ENCODE peak calls at places on chromosomes 6 and 20, in five cellular contexts. G is Calu3, C is hepatocyte, M is left lung, V is AG04450. J is an unnamed sample.

GRCh38 chr6:135938588-135939215 is 87.2 kb downstream of the PDE7B start:
- DNase-seq in G (no peak), V (no peak), C (peak; percentile 23), M (no peak), J (no peak)

GRCh38 chr6:166446567-166447065 is 63.9 kb upstream of the MPC1 start:
- DNase-seq in C (peak; percentile 64), V (no peak), G (no peak), M (no peak), J (no peak)

GRCh38 chr6:45724511-45724910 is 291.1 kb downstream of the CLIC5 start:
- DNase-seq in V (peak; percentile 39), C (peak; percentile 32), M (no peak), G (no peak), J (peak; percentile 65)

GRCh38 chr20:51014797-51015722 is 7.8 kb downstream of the KCNG1 start:
- DNase-seq in C (peak; percentile 80), V (no peak), G (peak; percentile 84), M (no peak), J (no peak)

GRCh38 chr6:169700296-169700695 is 1.5 kb downstream of the WDR27 start:
- DNase-seq in C (peak; percentile 53), G (no peak), V (no peak), M (no peak), J (no peak)

GRCh38 chr6:12602951-12603710 is 113.4 kb upstream of the PHACTR1 start:
- DNase-seq in G (peak; percentile 16), M (no peak), V (no peak), C (peak; percentile 70), J (peak; percentile 69)

GRCh38 chr20:18004389-18005031 is 35.7 kb downstream of the MGME1 start:
- DNase-seq in M (no peak), C (no peak), V (peak; percentile 75), G (no peak), J (no peak)

GRCh38 chr6:52415917-52416628 is 4.1 kb upstream of the EFHC1 start:
- DNase-seq in G (peak; percentile 20), C (no peak), M (no peak), V (no peak), J (no peak)

GRCh38 chr20:57627972-57628650 is 7.9 kb upstream of the ZBP1 start:
- DNase-seq in M (peak; percentile 64), C (peak; percentile 38), G (no peak), V (no peak), J (no peak)

GRCh38 chr6:118709859-118710350 is 58.5 kb upstream of the CEP85L start:
- DNase-seq in V (peak; percentile 41), C (no peak), G (peak; percentile 12), M (no peak), J (peak; percentile 48)

GRCh38 chr20:62808211-62808865 is 3.7 kb downstream of the OGFR start:
- DNase-seq in G (peak; percentile 89), C (peak; percentile 75), M (peak; percentile 71), V (no peak), J (no peak)

GRCh38 chr6:125262026-125263013 is 39.4 kb downstream of the HDDC2 start:
- DNase-seq in C (no peak), G (no peak), V (no peak), M (no peak), J (no peak)

GRCh38 chr6:39558079-39558478 is 167.1 kb downstream of the KIF6 start:
- DNase-seq in V (no peak), G (no peak), C (no peak), M (no peak), J (no peak)

GRCh38 chr6:117829594-117830319 is 77.3 kb upstream of the SLC35F1 start:
- DNase-seq in V (no peak), C (peak; percentile 65), M (no peak), G (peak; percentile 33), J (peak; percentile 39)

GRCh38 chr6:1792989-1793388 is 183.3 kb downstream of the FOXC1 start:
- DNase-seq in M (no peak), C (no peak), G (peak; percentile 50), V (no peak), J (no peak)

GRCh38 chr6:14012313-14013036 is 87.7 kb downstream of the RNF182 start:
- DNase-seq in C (no peak), G (no peak), M (no peak), V (no peak), J (no peak)

GRCh38 chr20:1722513-1723050 is 65.0 kb upstream of the SIRPG start:
- DNase-seq in V (no peak), C (no peak), M (no peak), G (no peak), J (no peak)

GRCh38 chr6:26268659-26269402 is 96.2 kb upstream of the BTN3A2 start:
- DNase-seq in G (peak; percentile 76), M (no peak), V (no peak), C (peak; percentile 68), J (peak; percentile 87)

GRCh38 chr6:127342946-127343752 is at the start of gene ECHDC1:
- DNase-seq in V (peak; percentile 20), G (peak; percentile 43), C (peak; percentile 80), M (peak; percentile 74), J (peak; percentile 61)

GRCh38 chr6:145809785-145810184 is 4.8 kb downstream of the FBXO30 start:
- DNase-seq in G (no peak), C (no peak), V (no peak), M (no peak), J (no peak)

GRCh38 chr20:25247100-25247665 is 702 bp upstream of the PYGB start:
- DNase-seq in G (peak; percentile 42), C (peak; percentile 73), V (no peak), M (peak; percentile 71), J (no peak)

GRCh38 chr20:37220796-37221195 is 40.8 kb downstream of the GHRH start:
- DNase-seq in V (no peak), C (peak; percentile 37), G (no peak), M (no peak), J (no peak)

GRCh38 chr6:155026366-155027045 is 31.4 kb downstream of the TIAM2 start:
- DNase-seq in G (peak; percentile 75), C (peak; percentile 56), V (peak; percentile 13), M (peak; percentile 36), J (peak; percentile 79)

GRCh38 chr20:56630086-56630493 is 984 bp downstream of the TFAP2C start:
- DNase-seq in M (peak; percentile 79), C (peak; percentile 85), G (peak; percentile 84), V (no peak), J (peak; percentile 92)

GRCh38 chr6:53715434-53715833 is 49.9 kb upstream of the KLHL31 start:
- DNase-seq in G (no peak), V (no peak), C (no peak), M (no peak), J (no peak)

GRCh38 chr6:14464049-14464448 is 346.5 kb downstream of the CD83 start:
- DNase-seq in M (no peak), V (no peak), G (no peak), C (no peak), J (peak; percentile 29)

GRCh38 chr6:49787176-49787575 is at the start of gene PGK2:
- DNase-seq in G (no peak), M (no peak), C (no peak), V (no peak), J (no peak)

GRCh38 chr6:153947817-153948447 is 91.1 kb upstream of the OPRM1 start:
- DNase-seq in M (no peak), V (no peak), G (peak; percentile 35), C (peak; percentile 60), J (no peak)

GRCh38 chr6:158758464-158758863 is 60.7 kb downstream of the EZR start:
- DNase-seq in C (peak; percentile 68), G (no peak), M (no peak), V (no peak), J (no peak)

GRCh38 chr6:47631248-47632196 is 66.9 kb upstream of the ADGRF4 start:
- DNase-seq in C (peak; percentile 55), M (no peak), V (no peak), G (no peak), J (peak; percentile 58)

GRCh38 chr6:118372413-118372812 is 175.7 kb upstream of the PLN start:
- DNase-seq in C (no peak), G (no peak), M (no peak), V (no peak), J (no peak)

DNA sequence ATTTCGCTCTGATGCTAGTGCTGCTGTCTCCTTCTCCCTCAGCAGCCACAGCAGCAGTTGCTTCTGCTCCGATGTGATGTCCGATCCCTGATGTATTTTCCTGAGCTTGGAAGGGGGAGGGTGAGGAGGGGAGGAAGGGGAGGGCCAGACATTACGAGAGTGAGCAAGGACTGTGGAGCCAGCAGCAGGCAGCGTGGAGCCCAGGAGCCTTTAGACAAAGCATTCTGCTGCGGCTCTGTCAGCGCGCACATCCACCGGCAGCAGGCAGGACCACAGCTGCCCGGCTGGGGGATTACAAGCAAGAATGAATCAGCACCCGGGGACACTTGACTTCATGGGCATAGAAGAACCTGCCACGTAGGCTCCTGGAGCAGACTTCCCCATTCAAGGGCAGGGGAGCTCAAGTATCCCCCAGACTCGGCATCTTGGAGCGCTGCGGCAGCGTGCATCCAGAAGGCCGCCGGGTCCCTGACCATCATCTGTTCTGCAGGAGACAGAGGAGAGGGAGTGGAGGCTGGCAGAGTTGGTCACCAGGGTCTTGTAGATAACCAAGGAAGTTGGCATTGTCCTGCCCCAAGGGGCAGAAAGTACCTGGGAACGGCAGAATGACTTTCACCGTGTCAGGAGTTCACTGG is 83.0 kb downstream of the TCP11 start:
- DNase-seq in V (no peak), M (no peak), G (no peak), C (peak; percentile 50), J (no peak)
- TF ChIP-seq CTCF in V (no peak), M (no peak), G (no peak), C (no peak), J (no peak)

GRCh38 chr20:33697129-33697528 is 10.9 kb upstream of the E2F1 start:
- DNase-seq in G (no peak), C (no peak), V (no peak), M (no peak), J (no peak)

GRCh38 chr20:33693274-33693673 is 7.1 kb upstream of the E2F1 start:
- DNase-seq in M (no peak), C (no peak), G (no peak), V (no peak), J (no peak)

GRCh38 chr20:33694666-33695065 is 8.5 kb upstream of the E2F1 start:
- DNase-seq in G (no peak), M (no peak), V (no peak), C (no peak), J (no peak)

GRCh38 chr20:33696448-33696847 is 10.3 kb upstream of the E2F1 start:
- DNase-seq in M (no peak), C (no peak), G (no peak), V (no peak), J (no peak)

GRCh38 chr20:33693741-33694645 is 7.8 kb upstream of the E2F1 start:
- DNase-seq in G (no peak), C (no peak), V (no peak), M (no peak), J (no peak)
- TF ChIP-seq CTCF in G (no peak), C (no peak), V (no peak), M (no peak), J (no peak)

GRCh38 chr20:59253779-59254319 is 46.6 kb upstream of the EDN3 start:
- DNase-seq in C (no peak), M (no peak), G (no peak), V (no peak), J (no peak)
- TF ChIP-seq CTCF in C (no peak), M (no peak), G (no peak), V (no peak), J (no peak)

DNA sequence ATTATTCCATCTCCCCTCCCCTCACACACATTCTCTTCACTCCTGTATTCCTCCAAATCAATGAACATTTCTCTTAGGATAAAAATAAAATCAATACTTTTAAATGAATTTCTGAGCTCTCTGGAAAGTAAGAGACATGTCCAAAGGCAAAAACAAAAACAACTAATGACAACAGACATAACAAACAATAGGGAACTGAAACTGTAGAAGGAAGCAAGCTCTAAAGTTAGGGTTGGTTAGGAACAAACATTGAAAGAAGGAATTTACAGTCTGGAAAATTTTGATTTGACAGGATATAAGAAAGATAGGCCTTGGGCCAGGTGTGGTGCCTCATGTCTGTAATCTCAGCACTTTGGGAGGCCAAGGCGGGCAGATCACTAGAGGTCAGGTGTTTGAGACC is 17.5 kb upstream of the MYCT1 start:
- DNase-seq in M (no peak), V (no peak), G (no peak), C (no peak), J (no peak)
- TF ChIP-seq CTCF in M (no peak), V (no peak), G (no peak), C (no peak), J (no peak)

J was measured in foreskin keratinocyte.